ENCODE peak calls at places on chromosomes 12 and 14, in four cellular contexts. W is non-pigmented ciliary epithelial cell, S is heart left ventricle, K is left cardiac atrium. A is an unnamed sample.

GRCh38 chr12:120235369-120236123 is 30.0 kb downstream of the PXN start:
- DNase-seq in W (no peak), S (peak), K (no peak), A (no peak)

GRCh38 chr12:94039914-94040313 is 108.5 kb upstream of the PLXNC1 start:
- DNase-seq in W (no peak), S (no peak), K (no peak), A (no peak)

GRCh38 chr12:52263761-52264434 is 10.5 kb upstream of the KRT86 start:
- DNase-seq in W (no peak), S (no peak), K (no peak), A (no peak)

GRCh38 chr14:103581954-103582703 is 19.4 kb downstream of the COA8 start:
- DNase-seq in W (no peak), S (no peak), K (no peak), A (no peak)

GRCh38 chr12:119178544-119179334 is at the start of gene HSPB8:
- DNase-seq in W (no peak), S (peak), K (peak), A (peak)

GRCh38 chr12:44774815-44775411 is 101.2 kb downstream of the NELL2 start:
- DNase-seq in W (no peak), S (peak), K (peak), A (no peak)

GRCh38 chr12:53049582-53050318 is at the start of gene TNS2:
- DNase-seq in W (no peak), S (peak), K (peak), A (peak)

GRCh38 chr12:66636771-66637170 is 42.1 kb downstream of the GRIP1 start:
- DNase-seq in W (no peak), S (peak), K (no peak), A (peak)

GRCh38 chr12:39368891-39369290 is 74.0 kb downstream of the KIF21A start:
- DNase-seq in W (no peak), S (no peak), K (no peak), A (no peak)

GRCh38 chr14:103533999-103534575 is 5.1 kb downstream of the TRMT61A start:
- DNase-seq in W (no peak), S (no peak), K (no peak), A (no peak)

GRCh38 chr12:19002192-19002591 is 127.3 kb upstream of the PLEKHA5 start:
- DNase-seq in W (no peak), S (no peak), K (no peak), A (no peak)